ENCODE peak calls at places on chromosome 19, in five cellular contexts. One of them, this sample, is unnamed.

GRCh38 chr19:46984077-46985010 is 35.3 kb upstream of the NPAS1 start:
- DNase-seq in NCI-H524: no peak
- DNase-seq in BJ: no peak
- DNase-seq in stimulated activated CD4-positive, alpha-beta T cell treated with anti-CD3 and anti-CD28 coated beads, TNF-alpha, amount 100 ng/mL, for 4 hours: no peak
- DNase-seq in cerebellum: no peak
- DNase-seq in this sample: peak

GRCh38 chr19:40502081-40502480 is 35.3 kb downstream of the SPTBN4 start:
- DNase-seq in NCI-H524: no peak
- DNase-seq in BJ: no peak
- DNase-seq in stimulated activated CD4-positive, alpha-beta T cell treated with anti-CD3 and anti-CD28 coated beads, TNF-alpha, amount 100 ng/mL, for 4 hours: no peak
- DNase-seq in cerebellum: no peak
- DNase-seq in this sample: no peak

GRCh38 chr19:51029718-51030117 is 3.3 kb upstream of the KLK11 start:
- DNase-seq in NCI-H524: no peak
- DNase-seq in BJ: no peak
- DNase-seq in stimulated activated CD4-positive, alpha-beta T cell treated with anti-CD3 and anti-CD28 coated beads, TNF-alpha, amount 100 ng/mL, for 4 hours: no peak
- DNase-seq in cerebellum: no peak
- DNase-seq in this sample: no peak

GRCh38 chr19:35070471-35070870 is 28.9 kb downstream of the HPN start:
- DNase-seq in NCI-H524: no peak
- DNase-seq in BJ: no peak
- DNase-seq in stimulated activated CD4-positive, alpha-beta T cell treated with anti-CD3 and anti-CD28 coated beads, TNF-alpha, amount 100 ng/mL, for 4 hours: no peak
- DNase-seq in cerebellum: no peak
- DNase-seq in this sample: no peak

GRCh38 chr19:55333870-55334269 is 5.8 kb upstream of the KMT5C start:
- DNase-seq in NCI-H524: no peak
- DNase-seq in BJ: no peak
- DNase-seq in stimulated activated CD4-positive, alpha-beta T cell treated with anti-CD3 and anti-CD28 coated beads, TNF-alpha, amount 100 ng/mL, for 4 hours: no peak
- DNase-seq in cerebellum: no peak
- DNase-seq in this sample: no peak

GRCh38 chr19:18274776-18275356 is 614 bp upstream of the IQCN start:
- DNase-seq in NCI-H524: no peak
- DNase-seq in BJ: peak
- DNase-seq in stimulated activated CD4-positive, alpha-beta T cell treated with anti-CD3 and anti-CD28 coated beads, TNF-alpha, amount 100 ng/mL, for 4 hours: no peak
- DNase-seq in cerebellum: peak
- DNase-seq in this sample: peak

GRCh38 chr19:49556412-49557398 is 23.7 kb downstream of the NOSIP start:
- DNase-seq in NCI-H524: no peak
- DNase-seq in BJ: no peak
- DNase-seq in stimulated activated CD4-positive, alpha-beta T cell treated with anti-CD3 and anti-CD28 coated beads, TNF-alpha, amount 100 ng/mL, for 4 hours: no peak
- DNase-seq in cerebellum: no peak
- DNase-seq in this sample: no peak

GRCh38 chr19:29371766-29372415 is 153.9 kb upstream of the VSTM2B start:
- DNase-seq in NCI-H524: no peak
- DNase-seq in BJ: no peak
- DNase-seq in stimulated activated CD4-positive, alpha-beta T cell treated with anti-CD3 and anti-CD28 coated beads, TNF-alpha, amount 100 ng/mL, for 4 hours: no peak
- DNase-seq in cerebellum: no peak
- DNase-seq in this sample: no peak

GRCh38 chr19:1063030-1063908 is 3.7 kb upstream of the ARHGAP45 start:
- DNase-seq in NCI-H524: no peak
- DNase-seq in BJ: no peak
- DNase-seq in stimulated activated CD4-positive, alpha-beta T cell treated with anti-CD3 and anti-CD28 coated beads, TNF-alpha, amount 100 ng/mL, for 4 hours: no peak
- DNase-seq in cerebellum: no peak
- DNase-seq in this sample: no peak

GRCh38 chr19:45279587-45280192 is 28.6 kb downstream of the MARK4 start:
- DNase-seq in NCI-H524: no peak
- DNase-seq in BJ: no peak
- DNase-seq in stimulated activated CD4-positive, alpha-beta T cell treated with anti-CD3 and anti-CD28 coated beads, TNF-alpha, amount 100 ng/mL, for 4 hours: no peak
- DNase-seq in cerebellum: no peak
- DNase-seq in this sample: peak

GRCh38 chr19:57558525-57558924 is 1.1 kb downstream of the ZNF550 start:
- DNase-seq in NCI-H524: no peak
- DNase-seq in BJ: no peak
- DNase-seq in stimulated activated CD4-positive, alpha-beta T cell treated with anti-CD3 and anti-CD28 coated beads, TNF-alpha, amount 100 ng/mL, for 4 hours: no peak
- DNase-seq in cerebellum: no peak
- DNase-seq in this sample: no peak

GRCh38 chr19:13024126-13024957 is 29.1 kb downstream of the NFIX start:
- DNase-seq in NCI-H524: no peak
- DNase-seq in BJ: no peak
- DNase-seq in stimulated activated CD4-positive, alpha-beta T cell treated with anti-CD3 and anti-CD28 coated beads, TNF-alpha, amount 100 ng/mL, for 4 hours: no peak
- DNase-seq in cerebellum: no peak
- DNase-seq in this sample: peak

GRCh38 chr19:46471116-46471733 is at the start of gene PNMA8A:
- DNase-seq in NCI-H524: peak
- DNase-seq in BJ: no peak
- DNase-seq in stimulated activated CD4-positive, alpha-beta T cell treated with anti-CD3 and anti-CD28 coated beads, TNF-alpha, amount 100 ng/mL, for 4 hours: no peak
- DNase-seq in cerebellum: peak
- DNase-seq in this sample: no peak

This sample was measured in left lobe of liver.